ENCODE peak calls at places on chromosomes 11 and 22, in eight cellular contexts. L is A549, I is breast epithelium, E is body of pancreas, D is fibroblast of lung, P is lung, F is stomach, T is HepG2. J is an unnamed sample. For H3K4me1, the result is how much of the 10 kb centered on the place peaks cover.

GRCh38 chr22:22161924-22162851 is 82.4 kb upstream of the VPREB1 start:
- DNase-seq in L (no peak), I (no peak), E (no peak), D (no peak), P (no peak), F (no peak), T (no peak), J (no peak)

GRCh38 chr11:124878497-124879228 is 13.4 kb downstream of the ROBO3 start:
- DNase-seq in L (no peak), I (no peak), E (no peak), D (no peak), P (no peak), F (no peak), T (no peak), J (no peak)

GRCh38 chr11:70885281-70885680 is 367.1 kb downstream of the SHANK2 start:
- DNase-seq in L (no peak), I (no peak), E (no peak), D (no peak), P (no peak), F (no peak), T (no peak), J (no peak)

GRCh38 chr11:77175869-77176539 is 48.0 kb downstream of the MYO7A start:
- DNase-seq in L (no peak), I (no peak), E (no peak), D (no peak), P (no peak), F (no peak), T (no peak), J (peak)

GRCh38 chr11:111301004-111301839 is 2.9 kb downstream of the POU2AF3 start:
- DNase-seq in L (no peak), I (no peak), E (no peak), D (no peak), P (no peak), F (peak), T (no peak), J (no peak)

GRCh38 chr11:78149646-78150045 is 10.2 kb upstream of the ALG8 start:
- DNase-seq in L (peak), I (no peak), E (no peak), D (peak), P (no peak), F (no peak), T (no peak), J (peak)

GRCh38 chr22:25834490-25834889 is 92.5 kb downstream of the MYO18B start:
- DNase-seq in L (no peak), I (no peak), E (no peak), D (no peak), P (no peak), F (no peak), T (no peak), J (no peak)

GRCh38 chr22:44971651-44972362 is 38.0 kb downstream of the PHF21B start:
- DNase-seq in L (no peak), I (no peak), E (no peak), D (no peak), P (no peak), F (no peak), T (no peak), J (no peak)

GRCh38 chr11:78138694-78139421 is 568 bp downstream of the ALG8 start:
- DNase-seq in L (peak), I (no peak), E (no peak), D (no peak), P (no peak), F (peak), T (no peak), J (no peak)

GRCh38 chr11:95831198-95831883 is 41.0 kb downstream of the CEP57 start:
- DNase-seq in L (no peak), I (no peak), E (no peak), D (peak), P (no peak), F (no peak), T (no peak), J (no peak)

GRCh38 chr11:111477898-111478297 is 34.3 kb downstream of the BTG4 start:
- DNase-seq in L (no peak), I (no peak), E (no peak), D (no peak), P (no peak), F (no peak), T (no peak), J (no peak)

GRCh38 chr22:38153821-38154562 is 27.6 kb downstream of the PLA2G6 start:
- DNase-seq in L (no peak), I (no peak), E (no peak), D (no peak), P (no peak), F (no peak), T (peak), J (no peak)
- H3K27ac ChIP-seq in L (peak), I (peak), E (peak), D (no peak), P (no peak), F (peak), T (no peak), J (no peak)

GRCh38 chr11:43708776-43709175 is 28.2 kb downstream of the HSD17B12 start:
- DNase-seq in L (no peak), I (no peak), E (no peak), D (peak), P (no peak), F (no peak), T (no peak), J (no peak)
- TF ChIP-seq CTCF in L (peak), I (no peak), E (peak), D (no peak), P (no peak), F (peak), T (no peak), J (no peak)

GRCh38 chr11:46692450-46692849 is 8.0 kb downstream of the ARHGAP1 start:
- DNase-seq in L (no peak), I (no peak), E (no peak), D (no peak), P (no peak), F (no peak), T (no peak), J (no peak)
- H3K4me1 ChIP-seq in L (under half), I (under half), E (under half), D (under half), P (under half), F (under half), T (half or more), J (under half)

GRCh38 chr11:11567862-11568650 is 53.7 kb downstream of the GALNT18 start:
- DNase-seq in L (no peak), I (no peak), E (no peak), D (peak), P (no peak), F (no peak), T (no peak), J (no peak)
- H3K27ac ChIP-seq in L (peak), I (no peak), E (no peak), D (no peak), P (no peak), F (no peak), T (no peak), J (peak)

GRCh38 chr11:65434057-65434666 is 11.6 kb downstream of the NEAT1 start:
- DNase-seq in L (peak), I (no peak), E (no peak), D (peak), P (peak), F (no peak), T (no peak), J (no peak)

GRCh38 chr11:65432133-65432650 is 9.6 kb downstream of the NEAT1 start:
- DNase-seq in L (no peak), I (no peak), E (no peak), D (peak), P (no peak), F (no peak), T (no peak), J (no peak)

GRCh38 chr11:65433657-65434056 is 11.1 kb downstream of the NEAT1 start:
- DNase-seq in L (peak), I (no peak), E (no peak), D (no peak), P (no peak), F (no peak), T (no peak), J (no peak)

GRCh38 chr11:65431452-65432132 is 9.0 kb downstream of the NEAT1 start:
- DNase-seq in L (peak), I (no peak), E (no peak), D (peak), P (no peak), F (no peak), T (no peak), J (no peak)

DNA sequence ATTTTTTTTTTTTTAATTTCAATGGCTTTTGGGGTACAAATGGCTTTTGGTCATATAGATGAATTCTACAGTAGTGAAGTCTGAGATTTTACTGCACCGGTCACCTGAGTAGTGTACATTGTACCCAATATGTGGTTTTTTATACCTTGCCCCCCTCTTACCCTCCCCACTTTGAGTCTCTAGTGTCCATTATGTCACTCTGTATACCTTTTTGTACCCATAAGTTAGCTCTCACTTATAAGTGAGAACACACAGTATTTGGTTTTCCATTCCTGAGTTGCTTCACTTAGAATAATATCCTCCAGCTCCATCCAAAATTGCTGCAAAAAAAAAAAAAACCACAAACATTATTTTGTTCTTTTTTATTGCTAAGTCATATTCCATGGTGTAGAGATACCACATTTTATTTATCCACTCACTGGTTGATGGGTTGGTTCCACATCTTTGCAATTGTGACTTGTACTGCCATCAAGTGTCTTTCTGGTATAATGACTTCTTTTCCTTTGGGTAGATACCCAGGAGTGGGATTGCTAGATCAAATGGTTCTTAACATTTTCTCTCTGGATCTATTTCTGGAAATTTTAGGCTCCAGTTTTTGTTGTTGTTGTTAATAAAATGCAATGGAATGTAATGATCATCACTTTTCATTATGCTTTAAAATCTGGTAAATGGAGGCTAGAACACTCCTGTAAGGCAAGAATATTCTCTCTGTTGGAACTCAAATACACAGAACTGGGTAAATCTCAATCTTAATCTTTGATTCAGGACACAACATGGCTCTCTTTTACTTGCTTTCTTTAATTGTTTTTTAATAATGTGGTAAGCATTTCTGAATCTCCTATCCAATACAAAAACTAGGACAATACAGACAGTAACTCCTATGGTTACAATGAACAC is 10.3 kb downstream of the NEAT1 start:
- DNase-seq in L (peak), I (no peak), E (no peak), D (peak), P (no peak), F (no peak), T (no peak), J (no peak)
- TF ChIP-seq CTCF in L (peak), I (no peak), E (peak), D (no peak), P (peak), F (no peak), T (peak), J (peak)

DNA sequence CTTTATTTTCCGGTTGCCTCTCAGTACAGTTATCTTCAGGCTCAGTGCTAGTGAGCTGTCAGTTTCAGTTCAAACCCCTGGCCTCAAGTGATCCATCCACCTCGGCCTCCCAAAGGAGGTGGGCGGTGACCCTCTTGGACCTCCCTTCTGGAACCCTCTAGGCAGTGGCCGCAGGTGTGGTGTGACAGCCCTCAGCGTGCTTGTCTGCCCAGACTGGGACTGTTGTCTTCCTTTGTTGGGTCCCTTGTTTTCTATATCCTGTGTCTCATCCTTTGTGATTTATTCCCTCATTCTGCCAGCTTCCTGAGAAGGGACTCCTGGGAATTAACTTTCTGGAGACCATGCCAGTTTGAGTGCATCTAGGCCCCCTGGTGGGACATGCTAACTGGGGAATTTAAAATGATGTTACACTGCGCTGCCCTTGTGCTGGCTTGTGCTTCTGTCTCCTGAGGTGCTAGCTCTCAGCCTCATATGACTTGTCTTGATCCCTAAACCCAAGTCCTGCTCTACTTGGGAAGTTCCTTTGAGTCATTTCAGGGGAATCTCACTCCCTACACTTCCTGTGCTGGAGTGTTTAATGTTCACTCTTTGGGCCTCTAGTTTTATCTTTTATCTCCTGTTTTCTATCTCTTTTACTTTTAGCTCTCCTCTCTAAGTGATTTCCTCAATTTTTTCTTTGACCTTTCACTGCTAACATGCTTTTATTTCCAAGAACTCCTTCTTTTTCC is 19.4 kb downstream of the MED15 start:
- DNase-seq in L (peak), I (no peak), E (no peak), D (peak), P (no peak), F (no peak), T (no peak), J (no peak)
- H3K4me1 ChIP-seq in L (half or more), I (under half), E (under half), D (under half), P (under half), F (under half), T (half or more), J (under half)

DNA sequence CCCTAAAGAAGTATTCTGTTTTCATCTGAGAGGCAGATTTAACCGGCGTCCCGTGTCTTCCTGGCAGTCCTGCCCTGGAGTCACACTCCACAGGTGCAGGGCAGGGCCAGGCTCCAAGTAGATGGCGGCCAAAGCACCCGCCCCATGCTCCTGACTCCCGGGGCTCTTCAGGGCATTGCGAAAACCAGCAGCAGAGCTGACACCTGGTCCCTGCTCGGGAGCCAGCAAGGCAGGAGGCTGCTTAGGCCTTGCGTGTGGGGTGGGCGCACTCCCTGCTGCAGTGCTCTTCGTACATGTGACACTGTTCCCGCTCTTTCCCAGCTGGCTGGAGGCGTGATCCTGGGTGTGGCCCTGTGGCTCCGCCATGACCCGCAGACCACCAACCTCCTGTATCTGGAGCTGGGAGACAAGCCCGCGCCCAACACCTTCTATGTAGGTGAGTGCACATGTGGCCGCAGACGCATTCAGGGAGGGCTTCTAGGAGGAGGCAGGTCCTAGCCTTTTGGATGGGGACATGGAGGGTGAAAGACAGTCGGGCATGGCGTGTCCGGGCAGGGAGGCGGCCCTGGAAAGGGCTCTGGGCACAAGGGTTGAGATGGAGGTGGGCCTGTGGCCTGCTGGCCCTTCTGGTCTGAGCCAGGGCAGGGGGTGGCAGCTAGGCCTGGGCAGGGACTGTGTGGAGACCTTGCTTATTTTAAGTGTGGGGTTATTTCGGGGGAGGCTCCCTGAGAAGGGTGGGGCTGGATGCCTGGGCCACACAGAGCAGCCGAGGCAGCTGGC is 10.3 kb upstream of the TSSC4 start:
- DNase-seq in L (no peak), I (no peak), E (no peak), D (peak), P (peak), F (no peak), T (no peak), J (no peak)
- H3K27ac ChIP-seq in L (peak), I (peak), E (no peak), D (peak), P (peak), F (peak), T (no peak), J (peak)